ENCODE peak calls at places on chromosomes 11 and 22, in four cellular contexts. One of them, this sample, is unnamed.

GRCh38 chr22:35064664-35065063 is 1.3 kb upstream of the ISX start:
- DNase-seq in body of pancreas: no peak
- DNase-seq in uterus: no peak
- DNase-seq in ascending aorta: no peak
- DNase-seq in this sample: no peak

GRCh38 chr22:37784829-37785495 is 22.8 kb upstream of the GCAT start:
- DNase-seq in uterus: no peak
- DNase-seq in body of pancreas: no peak
- DNase-seq in ascending aorta: no peak
- DNase-seq in this sample: no peak

GRCh38 chr11:27012254-27012921 is 18.5 kb downstream of the FIBIN start:
- DNase-seq in ascending aorta: no peak
- DNase-seq in body of pancreas: peak; percentile 10
- DNase-seq in uterus: no peak
- DNase-seq in this sample: no peak

GRCh38 chr11:65856689-65857499 is 1.1 kb downstream of the CFL1 start:
- DNase-seq in body of pancreas: peak; percentile 84
- DNase-seq in uterus: peak; percentile 78
- DNase-seq in ascending aorta: no peak
- DNase-seq in this sample: peak; percentile 91

GRCh38 chr22:31637938-31638618 is 23.9 kb downstream of the PISD start:
- DNase-seq in ascending aorta: no peak
- DNase-seq in uterus: no peak
- DNase-seq in body of pancreas: peak; percentile 62
- DNase-seq in this sample: no peak

GRCh38 chr11:68528630-68529029 is 68.1 kb downstream of the PPP6R3 start:
- DNase-seq in ascending aorta: no peak
- DNase-seq in body of pancreas: no peak
- DNase-seq in uterus: no peak
- DNase-seq in this sample: no peak

GRCh38 chr11:46240371-46240770 is 37.1 kb upstream of the CREB3L1 start:
- DNase-seq in body of pancreas: no peak
- DNase-seq in ascending aorta: no peak
- DNase-seq in uterus: no peak
- DNase-seq in this sample: no peak

GRCh38 chr22:17172172-17172833 is 13.2 kb upstream of the HDHD5 start:
- DNase-seq in uterus: peak; percentile 31
- DNase-seq in ascending aorta: no peak
- DNase-seq in body of pancreas: peak; percentile 14
- DNase-seq in this sample: no peak

GRCh38 chr11:14620027-14620511 is 23.5 kb upstream of the PDE3B start:
- DNase-seq in uterus: no peak
- DNase-seq in body of pancreas: no peak
- DNase-seq in ascending aorta: no peak
- DNase-seq in this sample: no peak
- H3K36me3 ChIP-seq in uterus: no peaks in the 10 kb centered on the region
- H3K36me3 ChIP-seq in body of pancreas: no peaks in the 10 kb centered on the region
- H3K36me3 ChIP-seq in ascending aorta: no peaks in the 10 kb centered on the region
- H3K36me3 ChIP-seq in this sample: no peaks in the 10 kb centered on the region

GRCh38 chr22:26770624-26771023 is 113.2 kb downstream of the MIAT start:
- DNase-seq in uterus: no peak
- DNase-seq in body of pancreas: no peak
- DNase-seq in ascending aorta: no peak
- DNase-seq in this sample: no peak
- H3K36me3 ChIP-seq in uterus: no peaks in the 10 kb centered on the region
- H3K36me3 ChIP-seq in body of pancreas: no peaks in the 10 kb centered on the region
- H3K36me3 ChIP-seq in ascending aorta: no peaks in the 10 kb centered on the region
- H3K36me3 ChIP-seq in this sample: peaks cover under 1% of the 10 kb centered on the region

DNA sequence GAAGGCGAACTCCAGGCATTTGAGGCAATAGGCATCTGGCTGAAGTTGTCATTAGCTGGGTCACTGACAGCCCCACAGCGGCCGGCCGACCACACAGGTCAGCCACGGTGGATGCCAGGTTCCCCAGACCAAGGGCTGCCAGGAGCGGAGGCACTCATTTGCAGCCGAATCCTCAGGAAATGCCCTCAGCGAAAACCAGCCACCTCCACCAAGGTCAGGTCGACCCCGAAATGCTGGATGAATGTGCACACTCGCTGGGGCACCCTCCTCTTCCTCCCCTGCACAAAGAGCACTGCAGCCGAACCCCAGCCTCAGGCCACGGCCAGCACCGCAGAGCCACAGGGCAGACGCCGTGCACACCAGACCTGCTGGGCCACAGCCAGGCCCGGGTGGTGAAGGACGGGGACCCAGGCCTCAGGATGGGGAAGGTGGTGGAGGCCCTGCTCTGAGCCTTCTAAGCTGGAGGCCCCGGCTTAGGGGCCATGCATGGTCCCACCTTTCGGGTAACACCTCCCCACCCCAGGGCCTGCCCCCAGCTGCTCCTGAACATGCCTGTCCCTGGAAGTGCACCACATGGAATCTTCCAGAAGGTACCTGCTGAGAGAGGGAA is 206.0 kb downstream of the BRD1 start:
- DNase-seq in ascending aorta: no peak
- DNase-seq in body of pancreas: no peak
- DNase-seq in uterus: no peak
- DNase-seq in this sample: no peak
- H3K36me3 ChIP-seq in ascending aorta: no peaks in the 10 kb centered on the region
- H3K36me3 ChIP-seq in body of pancreas: no peaks in the 10 kb centered on the region
- H3K36me3 ChIP-seq in uterus: no peaks in the 10 kb centered on the region
- H3K36me3 ChIP-seq in this sample: no peaks in the 10 kb centered on the region

GRCh38 chr11:78063440-78064181 is at the start of gene THRSP:
- DNase-seq in body of pancreas: no peak
- DNase-seq in ascending aorta: no peak
- DNase-seq in uterus: peak; percentile 47
- DNase-seq in this sample: no peak
- H3K36me3 ChIP-seq in body of pancreas: no peaks in the 10 kb centered on the region
- H3K36me3 ChIP-seq in ascending aorta: peaks cover 6% of the 10 kb centered on the region
- H3K36me3 ChIP-seq in uterus: no peaks in the 10 kb centered on the region
- H3K36me3 ChIP-seq in this sample: no peaks in the 10 kb centered on the region

DNA sequence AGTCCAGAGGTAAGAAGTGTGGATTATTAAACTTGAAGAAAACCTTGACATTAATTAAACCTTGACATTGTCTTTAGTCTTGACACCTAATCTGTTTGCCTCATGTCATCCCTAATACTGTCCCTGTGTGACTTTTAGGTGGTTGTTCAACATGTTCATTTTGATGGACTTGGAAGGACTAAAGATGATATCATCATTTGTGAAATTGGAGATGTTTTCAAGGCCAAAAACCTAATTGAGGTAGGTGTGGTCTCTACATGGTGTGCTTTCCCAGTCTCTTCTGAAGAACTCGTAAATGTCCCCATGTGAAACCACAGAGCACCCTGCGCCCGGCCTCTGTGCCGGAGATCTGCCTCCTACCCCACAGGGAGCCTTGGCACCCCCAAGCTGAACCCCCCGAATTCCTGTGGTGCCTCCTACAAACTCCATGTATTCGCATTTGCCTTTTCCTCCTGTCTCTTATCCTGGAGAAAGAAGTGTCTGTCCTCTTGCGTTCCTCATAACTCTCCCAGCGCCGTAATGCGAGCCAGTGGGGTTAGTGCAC is 9.1 kb downstream of the SAMM50 start:
- DNase-seq in body of pancreas: no peak
- DNase-seq in uterus: no peak
- DNase-seq in ascending aorta: no peak
- DNase-seq in this sample: no peak
- H3K36me3 ChIP-seq in body of pancreas: no peaks in the 10 kb centered on the region
- H3K36me3 ChIP-seq in uterus: no peaks in the 10 kb centered on the region
- H3K36me3 ChIP-seq in ascending aorta: peaks cover 59% of the 10 kb centered on the region
- H3K36me3 ChIP-seq in this sample: peaks cover 46% of the 10 kb centered on the region

GRCh38 chr11:886568-886967 is 24.0 kb downstream of the CHID1 start:
- DNase-seq in uterus: no peak
- DNase-seq in ascending aorta: no peak
- DNase-seq in body of pancreas: no peak
- DNase-seq in this sample: no peak

GRCh38 chr11:883527-883926 is 27.1 kb downstream of the CHID1 start:
- DNase-seq in body of pancreas: no peak
- DNase-seq in uterus: no peak
- DNase-seq in ascending aorta: no peak
- DNase-seq in this sample: no peak

GRCh38 chr11:887589-887988 is 23.0 kb downstream of the CHID1 start:
- DNase-seq in body of pancreas: no peak
- DNase-seq in uterus: no peak
- DNase-seq in ascending aorta: no peak
- DNase-seq in this sample: no peak

GRCh38 chr11:882593-882992 is 28.0 kb downstream of the CHID1 start:
- DNase-seq in ascending aorta: no peak
- DNase-seq in uterus: no peak
- DNase-seq in body of pancreas: no peak
- DNase-seq in this sample: no peak

GRCh38 chr11:884578-885070 is 26.0 kb downstream of the CHID1 start:
- DNase-seq in uterus: no peak
- DNase-seq in ascending aorta: no peak
- DNase-seq in body of pancreas: no peak
- DNase-seq in this sample: no peak
- H3K36me3 ChIP-seq in uterus: no peaks in the 10 kb centered on the region
- H3K36me3 ChIP-seq in ascending aorta: peaks cover 32% of the 10 kb centered on the region
- H3K36me3 ChIP-seq in body of pancreas: no peaks in the 10 kb centered on the region
- H3K36me3 ChIP-seq in this sample: peaks cover 4% of the 10 kb centered on the region

GRCh38 chr11:67429722-67430121 is 1.4 kb downstream of the RPS6KB2 start:
- DNase-seq in uterus: no peak
- DNase-seq in ascending aorta: no peak
- DNase-seq in body of pancreas: no peak
- DNase-seq in this sample: no peak

GRCh38 chr11:67433536-67434394 is 3.7 kb downstream of the PTPRCAP start:
- DNase-seq in body of pancreas: no peak
- DNase-seq in uterus: no peak
- DNase-seq in ascending aorta: no peak
- DNase-seq in this sample: peak; percentile 46

GRCh38 chr11:67432655-67433349 is 4.5 kb downstream of the RPS6KB2 start:
- DNase-seq in ascending aorta: no peak
- DNase-seq in uterus: no peak
- DNase-seq in body of pancreas: no peak
- DNase-seq in this sample: no peak

GRCh38 chr11:67429038-67429668 is 859 bp downstream of the RPS6KB2 start:
- DNase-seq in uterus: no peak
- DNase-seq in body of pancreas: no peak
- DNase-seq in ascending aorta: no peak
- DNase-seq in this sample: no peak

GRCh38 chr11:67431346-67432249 is 3.3 kb downstream of the RPS6KB2 start:
- DNase-seq in uterus: no peak
- DNase-seq in body of pancreas: no peak
- DNase-seq in ascending aorta: no peak
- DNase-seq in this sample: no peak
- H3K36me3 ChIP-seq in uterus: no peaks in the 10 kb centered on the region
- H3K36me3 ChIP-seq in body of pancreas: no peaks in the 10 kb centered on the region
- H3K36me3 ChIP-seq in ascending aorta: peaks cover 57% of the 10 kb centered on the region
- H3K36me3 ChIP-seq in this sample: peaks cover 20% of the 10 kb centered on the region

GRCh38 chr11:62591448-62592215 is at the start of gene TUT1:
- DNase-seq in ascending aorta: peak; percentile 92
- DNase-seq in body of pancreas: peak; percentile 99
- DNase-seq in uterus: peak; percentile 97
- DNase-seq in this sample: peak; percentile 95
- H3K36me3 ChIP-seq in ascending aorta: peaks cover 47% of the 10 kb centered on the region
- H3K36me3 ChIP-seq in body of pancreas: peaks cover 15% of the 10 kb centered on the region
- H3K36me3 ChIP-seq in uterus: no peaks in the 10 kb centered on the region
- H3K36me3 ChIP-seq in this sample: peaks cover 36% of the 10 kb centered on the region

GRCh38 chr11:60899977-60900376 is 6.4 kb downstream of the PRPF19 start:
- DNase-seq in uterus: no peak
- DNase-seq in body of pancreas: no peak
- DNase-seq in ascending aorta: no peak
- DNase-seq in this sample: no peak

GRCh38 chr11:60895687-60896086 is 10.7 kb downstream of the PRPF19 start:
- DNase-seq in ascending aorta: no peak
- DNase-seq in body of pancreas: no peak
- DNase-seq in uterus: no peak
- DNase-seq in this sample: no peak

GRCh38 chr11:60899021-60899936 is 7.1 kb downstream of the PRPF19 start:
- DNase-seq in uterus: no peak
- DNase-seq in body of pancreas: peak; percentile 51
- DNase-seq in ascending aorta: no peak
- DNase-seq in this sample: no peak

GRCh38 chr11:60900673-60901404 is 5.5 kb downstream of the PRPF19 start:
- DNase-seq in body of pancreas: no peak
- DNase-seq in ascending aorta: no peak
- DNase-seq in uterus: no peak
- DNase-seq in this sample: no peak

DNA sequence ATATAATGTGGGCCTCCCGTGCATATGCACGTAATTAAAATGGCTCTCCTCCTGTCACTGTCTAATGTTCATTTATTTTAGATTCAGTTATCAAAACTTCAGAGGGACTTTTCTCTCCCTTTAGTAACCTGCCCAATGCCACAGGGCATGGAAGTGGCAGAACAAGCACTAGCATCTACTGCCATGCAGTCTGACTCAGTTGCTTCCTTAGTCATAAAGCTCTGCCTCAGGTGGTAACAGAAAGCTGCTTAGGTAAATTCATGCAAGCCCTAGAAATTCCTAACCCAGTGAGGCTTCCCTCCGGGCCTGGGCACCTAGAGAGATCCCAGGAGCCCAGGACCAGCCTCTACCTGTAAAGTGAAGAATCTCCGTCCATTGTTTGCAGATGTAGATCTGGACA is 8.9 kb downstream of the PRPF19 start:
- DNase-seq in uterus: no peak
- DNase-seq in body of pancreas: no peak
- DNase-seq in ascending aorta: no peak
- DNase-seq in this sample: no peak
- H3K36me3 ChIP-seq in uterus: no peaks in the 10 kb centered on the region
- H3K36me3 ChIP-seq in body of pancreas: peaks cover 29% of the 10 kb centered on the region
- H3K36me3 ChIP-seq in ascending aorta: peaks cover 86% of the 10 kb centered on the region
- H3K36me3 ChIP-seq in this sample: peaks cover 83% of the 10 kb centered on the region

GRCh38 chr11:117152066-117152465 is 8.0 kb downstream of the PAFAH1B2 start:
- DNase-seq in body of pancreas: no peak
- DNase-seq in ascending aorta: no peak
- DNase-seq in uterus: no peak
- DNase-seq in this sample: no peak

GRCh38 chr11:117157507-117157906 is 13.4 kb downstream of the PAFAH1B2 start:
- DNase-seq in body of pancreas: no peak
- DNase-seq in uterus: no peak
- DNase-seq in ascending aorta: no peak
- DNase-seq in this sample: no peak

GRCh38 chr11:117159892-117160291 is 15.8 kb downstream of the PAFAH1B2 start:
- DNase-seq in ascending aorta: no peak
- DNase-seq in uterus: no peak
- DNase-seq in body of pancreas: no peak
- DNase-seq in this sample: no peak

DNA sequence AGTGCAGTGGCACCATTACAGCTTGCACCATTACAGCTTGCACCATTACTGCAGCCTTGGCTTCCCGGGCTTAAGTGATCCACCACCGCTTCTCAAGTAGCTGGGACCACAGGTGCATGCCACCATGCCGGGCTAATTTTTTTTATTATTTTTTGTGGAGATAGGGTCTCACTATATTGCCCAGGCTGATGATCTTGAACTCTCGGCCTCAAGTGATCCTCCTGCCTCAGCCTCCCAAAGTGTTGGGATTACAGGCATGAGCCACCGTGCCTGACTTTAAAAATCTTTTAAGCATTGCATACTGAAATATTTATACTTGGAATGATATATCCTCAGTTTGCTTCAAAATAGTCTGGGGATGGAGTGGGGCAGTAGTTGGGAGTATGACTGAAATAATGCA is 10.4 kb downstream of the PAFAH1B2 start:
- DNase-seq in ascending aorta: no peak
- DNase-seq in body of pancreas: no peak
- DNase-seq in uterus: no peak
- DNase-seq in this sample: no peak
- H3K36me3 ChIP-seq in ascending aorta: peaks cover 33% of the 10 kb centered on the region
- H3K36me3 ChIP-seq in body of pancreas: no peaks in the 10 kb centered on the region
- H3K36me3 ChIP-seq in uterus: no peaks in the 10 kb centered on the region
- H3K36me3 ChIP-seq in this sample: no peaks in the 10 kb centered on the region